ENCODE peak calls at places on chromosomes 11 and 22, in six cellular contexts. L is stimulated activated CD4-positive, alpha-beta T cell treated with anti-CD3 and anti-CD28 coated beads, TNF-alpha, amount 100 ng/mL, for 24 hours; P is retinal pigment epithelial cell; S is retina; I is ELF-1; R is NCI-H1105. E is an unnamed sample.

GRCh38 chr22:45107671-45108070 is 56.1 kb upstream of the NUP50 start:
- DNase-seq in L (no peak), P (no peak), S (no peak), I (no peak), R (no peak), E (no peak)

GRCh38 chr11:32229566-32230240 is 138.8 kb downstream of the RCN1 start:
- DNase-seq in L (no peak), P (no peak), S (no peak), I (no peak), R (no peak), E (no peak)

GRCh38 chr22:41405588-41405987 is 23.8 kb downstream of the TEF start:
- DNase-seq in L (no peak), P (no peak), S (no peak), I (no peak), R (no peak), E (no peak)

GRCh38 chr11:2573240-2574042 is 126.4 kb downstream of the KCNQ1OT1 start:
- DNase-seq in L (no peak), P (no peak), S (no peak), I (no peak), R (no peak), E (no peak)

GRCh38 chr11:43547900-43548381 is 132.6 kb upstream of the HSD17B12 start:
- DNase-seq in L (no peak), P (no peak), S (peak), I (no peak), R (peak), E (no peak)

GRCh38 chr22:50641696-50642607 is 14.0 kb upstream of the ARSA start:
- DNase-seq in L (no peak), P (no peak), S (peak), I (peak), R (no peak), E (no peak)

GRCh38 chr11:92226331-92227232 is 2.0 kb downstream of the FAT3 start:
- DNase-seq in L (no peak), P (no peak), S (peak), I (peak), R (peak), E (no peak)

GRCh38 chr22:29343313-29343805 is 27.9 kb upstream of the RASL10A start:
- DNase-seq in L (no peak), P (no peak), S (no peak), I (peak), R (no peak), E (no peak)

GRCh38 chr22:19868773-19869471 is 14.2 kb upstream of the GNB1L start:
- DNase-seq in L (no peak), P (no peak), S (peak), I (peak), R (no peak), E (no peak)

GRCh38 chr11:22832315-22833041 is 2.9 kb upstream of the SVIP start:
- DNase-seq in L (no peak), P (no peak), S (no peak), I (no peak), R (no peak), E (no peak)

GRCh38 chr11:132960679-132961078 is 571.6 kb downstream of the OPCML start:
- DNase-seq in L (no peak), P (no peak), S (no peak), I (no peak), R (no peak), E (no peak)

GRCh38 chr11:108943853-108944252 is 279.0 kb downstream of the DDX10 start:
- DNase-seq in L (no peak), P (no peak), S (no peak), I (no peak), R (no peak), E (no peak)

GRCh38 chr11:97702948-97703347 is 1313.1 kb downstream of the JRKL start:
- DNase-seq in L (no peak), P (no peak), S (no peak), I (no peak), R (no peak), E (no peak)

GRCh38 chr22:29706493-29706892 is 13.3 kb upstream of the CABP7 start:
- DNase-seq in L (no peak), P (no peak), S (peak), I (peak), R (no peak), E (no peak)

GRCh38 chr22:41518048-41518347 is 26.3 kb downstream of the POLR3H start:
- DNase-seq in L (no peak), P (no peak), S (no peak), I (no peak), R (no peak), E (no peak)

GRCh38 chr22:49826603-49827306 is 918 bp downstream of the BRD1 start:
- DNase-seq in L (no peak), P (no peak), S (peak), I (no peak), R (no peak), E (no peak)

GRCh38 chr11:48148749-48149148 is 67.9 kb upstream of the OR4B1 start:
- DNase-seq in L (no peak), P (no peak), S (no peak), I (no peak), R (no peak), E (no peak)

GRCh38 chr22:25085930-25086901 is 113.4 kb upstream of the CRYBB3 start:
- DNase-seq in L (no peak), P (no peak), S (no peak), I (no peak), R (no peak), E (no peak)

GRCh38 chr22:23408321-23408720 is 171.8 kb downstream of the IGLL1 start:
- DNase-seq in L (no peak), P (no peak), S (no peak), I (no peak), R (no peak), E (no peak)

GRCh38 chr11:15208570-15209222 is 94.0 kb downstream of the INSC start:
- DNase-seq in L (peak), P (no peak), S (peak), I (peak), R (peak), E (peak)

GRCh38 chr22:37627091-37627490 is 12.4 kb upstream of the SH3BP1 start:
- DNase-seq in L (no peak), P (no peak), S (no peak), I (no peak), R (no peak), E (no peak)

GRCh38 chr11:16917941-16918340 is 96.3 kb downstream of the PLEKHA7 start:
- DNase-seq in L (no peak), P (no peak), S (no peak), I (no peak), R (no peak), E (no peak)

GRCh38 chr11:34890812-34891211 is 25.4 kb downstream of the APIP start:
- DNase-seq in L (no peak), P (peak), S (peak), I (no peak), R (peak), E (no peak)

GRCh38 chr22:33044059-33044458 is 14.1 kb downstream of the SYN3 start:
- DNase-seq in L (no peak), P (no peak), S (no peak), I (no peak), R (no peak), E (no peak)

GRCh38 chr11:46492540-46492939 is 101.0 kb upstream of the CHRM4 start:
- DNase-seq in L (no peak), P (no peak), S (no peak), I (no peak), R (no peak), E (no peak)

GRCh38 chr11:33197915-33198727 is 36.8 kb upstream of the CSTF3 start:
- DNase-seq in L (no peak), P (no peak), S (no peak), I (no peak), R (no peak), E (no peak)

GRCh38 chr11:70473873-70474690 is 75.8 kb downstream of the CTTN start:
- DNase-seq in L (no peak), P (no peak), S (no peak), I (no peak), R (no peak), E (no peak)

GRCh38 chr11:1771700-1772099 is 8.0 kb upstream of the CTSD start:
- DNase-seq in L (no peak), P (no peak), S (no peak), I (no peak), R (no peak), E (no peak)

GRCh38 chr11:78331711-78332110 is 85.9 kb downstream of the GAB2 start:
- DNase-seq in L (no peak), P (no peak), S (no peak), I (no peak), R (no peak), E (no peak)

GRCh38 chr22:43802897-43803495 is 9.1 kb downstream of the EFCAB6 start:
- DNase-seq in L (no peak), P (no peak), S (no peak), I (no peak), R (no peak), E (no peak)

GRCh38 chr11:64729851-64730382 is 6.9 kb upstream of the NRXN2 start:
- DNase-seq in L (no peak), P (no peak), S (peak), I (peak), R (no peak), E (no peak)

GRCh38 chr11:65426839-65427690 is 4.5 kb downstream of the NEAT1 start:
- DNase-seq in L (no peak), P (no peak), S (no peak), I (peak), R (no peak), E (no peak)